ENCODE peak calls at places on chromosomes 2 and 18, in four cellular contexts. I is Right ventricle myocardium inferior; G is effector memory CD8-positive, alpha-beta T cell; J is fibroblast of pulmonary artery. X is an unnamed sample.

GRCh38 chr2:11640132-11640531 is 29.9 kb downstream of the NTSR2 start:
- DNase-seq in G (no peak), J (no peak), I (no peak), X (no peak)

GRCh38 chr2:45707661-45708060 is 56.2 kb downstream of the PRKCE start:
- DNase-seq in G (no peak), I (no peak), J (no peak), X (no peak)

GRCh38 chr2:2828774-2829368 is 497.8 kb upstream of the MYT1L start:
- DNase-seq in I (no peak), G (no peak), J (peak), X (no peak)

GRCh38 chr2:86613515-86613914 is 10.2 kb downstream of the RNF103 start:
- DNase-seq in J (no peak), G (no peak), I (no peak), X (no peak)

GRCh38 chr2:16142383-16143361 is 202.3 kb downstream of the MYCN start:
- DNase-seq in J (no peak), I (no peak), G (no peak), X (no peak)

GRCh38 chr18:55419132-55419938 is 168.7 kb downstream of the TCF4 start:
- DNase-seq in I (no peak), J (peak), G (no peak), X (no peak)

GRCh38 chr2:8819194-8819593 is 18.2 kb downstream of the KIDINS220 start:
- DNase-seq in J (peak), G (no peak), I (no peak), X (no peak)

GRCh38 chr2:118202707-118203303 is 114.5 kb downstream of the INSIG2 start:
- DNase-seq in J (peak), I (no peak), G (peak), X (peak)

GRCh38 chr2:43509886-43510285 is 86.0 kb downstream of the THADA start:
- DNase-seq in I (no peak), J (no peak), G (no peak), X (no peak)

GRCh38 chr18:74496508-74497307 is 545 bp downstream of the CNDP2 start:
- DNase-seq in J (peak), G (no peak), I (no peak), X (peak)